ENCODE peak calls at places on chromosomes 7 and 10, in seven cellular contexts. U, R, L, Y, A, D and O are unnamed samples.

GRCh38 chr10:6269953-6270867 is 67.5 kb downstream of the PFKFB3 start:
- DNase-seq in U (no peak), R (no peak), L (no peak), Y (no peak), A (no peak), D (no peak), O (no peak)

GRCh38 chr7:55588976-55589604 is 16.8 kb upstream of the VOPP1 start:
- DNase-seq in U (no peak), R (no peak), L (peak; percentile 4), Y (no peak), A (peak; percentile 45), D (no peak), O (no peak)

GRCh38 chr7:38699481-38699880 is 68.3 kb upstream of the AMPH start:
- DNase-seq in U (no peak), R (no peak), L (no peak), Y (no peak), A (no peak), D (no peak), O (no peak)

GRCh38 chr10:86952106-86952505 is 5.3 kb downstream of the MMRN2 start:
- DNase-seq in U (no peak), R (no peak), L (no peak), Y (no peak), A (no peak), D (no peak), O (no peak)

GRCh38 chr10:69715156-69715898 is 85.3 kb downstream of the FAM241B start:
- DNase-seq in U (no peak), R (no peak), L (no peak), Y (no peak), A (no peak), D (no peak), O (no peak)

GRCh38 chr7:7425321-7425720 is 110.4 kb downstream of the COL28A1 start:
- DNase-seq in U (no peak), R (no peak), L (no peak), Y (no peak), A (no peak), D (no peak), O (no peak)

GRCh38 chr7:98418636-98419315 is 17.9 kb upstream of the BAIAP2L1 start:
- DNase-seq in U (peak; percentile 95), R (no peak), L (peak; percentile 80), Y (no peak), A (no peak), D (no peak), O (no peak)

GRCh38 chr10:110420401-110421193 is 77.1 kb upstream of the DUSP5 start:
- DNase-seq in U (no peak), R (no peak), L (no peak), Y (no peak), A (peak; percentile 66), D (no peak), O (no peak)

GRCh38 chr10:93758911-93759410 is 1.2 kb downstream of the LGI1 start:
- DNase-seq in U (no peak), R (no peak), L (no peak), Y (no peak), A (no peak), D (no peak), O (no peak)

GRCh38 chr7:135508853-135509588 is 881 bp downstream of the CNOT4 start:
- DNase-seq in U (peak; percentile 15), R (no peak), L (no peak), Y (peak; percentile 30), A (no peak), D (no peak), O (peak; percentile 22)

GRCh38 chr7:37796134-37796775 is 52.1 kb upstream of the NME8 start:
- DNase-seq in U (no peak), R (no peak), L (no peak), Y (no peak), A (no peak), D (no peak), O (no peak)

GRCh38 chr7:131110294-131111080 is 217.2 kb upstream of the MKLN1 start:
- DNase-seq in U (no peak), R (no peak), L (no peak), Y (no peak), A (no peak), D (peak; percentile 41), O (no peak)

GRCh38 chr7:9846902-9847301 is 1126.8 kb upstream of the PHF14 start:
- DNase-seq in U (no peak), R (no peak), L (no peak), Y (no peak), A (no peak), D (no peak), O (no peak)

GRCh38 chr10:15122477-15123030 is 25.4 kb downstream of the RPP38 start:
- DNase-seq in U (no peak), R (no peak), L (no peak), Y (no peak), A (no peak), D (no peak), O (no peak)

GRCh38 chr7:23941551-23941950 is 231.5 kb downstream of the STK31 start:
- DNase-seq in U (no peak), R (no peak), L (no peak), Y (no peak), A (no peak), D (no peak), O (no peak)

GRCh38 chr7:154842608-154843007 is 160.3 kb downstream of the PAXIP1 start:
- DNase-seq in U (no peak), R (no peak), L (no peak), Y (no peak), A (no peak), D (no peak), O (no peak)

GRCh38 chr10:132381726-132382125 is 15.3 kb upstream of the PWWP2B start:
- DNase-seq in U (no peak), R (no peak), L (no peak), Y (no peak), A (no peak), D (no peak), O (no peak)

GRCh38 chr10:91908358-91909177 is 718 bp downstream of the FGFBP3 start:
- DNase-seq in U (peak; percentile 82), R (peak; percentile 72), L (peak; percentile 65), Y (peak; percentile 77), A (peak; percentile 71), D (peak; percentile 71), O (no peak)

GRCh38 chr7:112708236-112708635 is 82.0 kb downstream of the TMEM168 start:
- DNase-seq in U (no peak), R (no peak), L (peak; percentile 53), Y (no peak), A (no peak), D (no peak), O (no peak)

GRCh38 chr10:62732841-62733653 is 71.5 kb upstream of the ADO start:
- DNase-seq in U (no peak), R (no peak), L (no peak), Y (no peak), A (no peak), D (no peak), O (no peak)

GRCh38 chr10:125116652-125117310 is 43.6 kb downstream of the CTBP2 start:
- DNase-seq in U (no peak), R (no peak), L (no peak), Y (no peak), A (no peak), D (no peak), O (no peak)

GRCh38 chr10:93566435-93567276 is at the start of gene FFAR4:
- DNase-seq in U (peak; percentile 15), R (peak; percentile 45), L (no peak), Y (peak; percentile 21), A (no peak), D (no peak), O (no peak)

GRCh38 chr7:10284001-10284400 is 689.7 kb upstream of the PHF14 start:
- DNase-seq in U (no peak), R (no peak), L (no peak), Y (no peak), A (no peak), D (no peak), O (no peak)

GRCh38 chr7:70097639-70098038 is 499.4 kb downstream of the AUTS2 start:
- DNase-seq in U (no peak), R (no peak), L (no peak), Y (no peak), A (no peak), D (no peak), O (no peak)

GRCh38 chr7:126557271-126557670 is 695.5 kb downstream of the GRM8 start:
- DNase-seq in U (no peak), R (no peak), L (no peak), Y (no peak), A (no peak), D (no peak), O (no peak)

GRCh38 chr7:34875481-34875880 is 161.8 kb downstream of the DPY19L1 start:
- DNase-seq in U (no peak), R (no peak), L (no peak), Y (no peak), A (no peak), D (peak; percentile 30), O (no peak)

GRCh38 chr7:122304604-122304975 is at the start of gene FEZF1:
- DNase-seq in U (no peak), R (no peak), L (no peak), Y (peak; percentile 31), A (no peak), D (no peak), O (no peak)